ENCODE peak calls at places on chromosome 17, in four cellular contexts. O is CD8-positive, alpha-beta memory T cell; Q is fibroblast of lung; E is aorta. I is an unnamed sample.

GRCh38 chr17:2982854-2983636 is 80.4 kb downstream of the OR1D5 start:
- DNase-seq in O (no peak), Q (peak), E (peak), I (peak)

GRCh38 chr17:3751836-3752235 is 28.1 kb downstream of the HASPIN start:
- DNase-seq in O (no peak), Q (no peak), E (no peak), I (no peak)

GRCh38 chr17:60557805-60558204 is 31.8 kb upstream of the APPBP2 start:
- DNase-seq in O (no peak), Q (no peak), E (no peak), I (no peak)

GRCh38 chr17:7573324-7574080 is 5.9 kb upstream of the CD68 start:
- DNase-seq in O (peak), Q (peak), E (peak), I (peak)

GRCh38 chr17:2700031-2700490 is 11.5 kb downstream of the CLUH start:
- DNase-seq in O (no peak), Q (no peak), E (peak), I (peak)

GRCh38 chr17:66767164-66767933 is 67.6 kb upstream of the CACNG5 start:
- DNase-seq in O (no peak), Q (no peak), E (no peak), I (no peak)

GRCh38 chr17:48426019-48426418 is 4.0 kb downstream of the SKAP1 start:
- DNase-seq in O (no peak), Q (no peak), E (no peak), I (no peak)

GRCh38 chr17:63140255-63140654 is 174.2 kb downstream of the TANC2 start:
- DNase-seq in O (no peak), Q (peak), E (peak), I (no peak)

GRCh38 chr17:60248618-60249516 is 99.1 kb downstream of the CA4 start:
- DNase-seq in O (no peak), Q (no peak), E (no peak), I (no peak)

GRCh38 chr17:31357831-31358400 is 33.6 kb upstream of the RAB11FIP4 start:
- DNase-seq in O (no peak), Q (peak), E (no peak), I (no peak)

GRCh38 chr17:51652529-51652928 is 392.2 kb downstream of the UTP18 start:
- DNase-seq in O (no peak), Q (no peak), E (no peak), I (no peak)

GRCh38 chr17:82561429-82562035 is 42.0 kb downstream of the FOXK2 start:
- DNase-seq in O (no peak), Q (no peak), E (no peak), I (no peak)

GRCh38 chr17:73667184-73667959 is 23.1 kb upstream of the SDK2 start:
- DNase-seq in O (no peak), Q (no peak), E (no peak), I (no peak)

GRCh38 chr17:6070895-6071511 is 824 bp downstream of the WSCD1 start:
- DNase-seq in O (no peak), Q (peak), E (no peak), I (no peak)

GRCh38 chr17:30922235-30922993 is 669 bp downstream of the ADAP2 start:
- DNase-seq in O (no peak), Q (no peak), E (peak), I (peak)

GRCh38 chr17:13478326-13478830 is 123.4 kb downstream of the HS3ST3A1 start:
- DNase-seq in O (no peak), Q (no peak), E (no peak), I (no peak)

GRCh38 chr17:50542795-50543774 is 3.9 kb upstream of the SPATA20 start:
- DNase-seq in O (no peak), Q (no peak), E (no peak), I (no peak)

GRCh38 chr17:74361613-74362391 is at the start of gene BTBD17:
- DNase-seq in O (no peak), Q (peak), E (no peak), I (peak)

GRCh38 chr17:45241315-45242011 is 19.8 kb downstream of the FMNL1 start:
- DNase-seq in O (no peak), Q (no peak), E (no peak), I (no peak)
- H3K4me3 ChIP-seq in O (no peak), Q (no peak), E (no peak), I (peak)

GRCh38 chr17:44314524-44314868 is 6.1 kb downstream of the RUNDC3A start:
- DNase-seq in O (no peak), Q (no peak), E (no peak), I (no peak)
- H3K4me3 ChIP-seq in O (no peak), Q (no peak), E (no peak), I (no peak)

GRCh38 chr17:38421871-38422819 is 6.1 kb upstream of the ARHGAP23 start:
- DNase-seq in O (no peak), Q (peak), E (no peak), I (no peak)
- H3K4me3 ChIP-seq in O (no peak), Q (no peak), E (no peak), I (no peak)

GRCh38 chr17:68195667-68196393 is 52.0 kb upstream of the AMZ2 start:
- DNase-seq in O (no peak), Q (no peak), E (no peak), I (no peak)
- H3K4me3 ChIP-seq in O (peak), Q (no peak), E (no peak), I (peak)

DNA sequence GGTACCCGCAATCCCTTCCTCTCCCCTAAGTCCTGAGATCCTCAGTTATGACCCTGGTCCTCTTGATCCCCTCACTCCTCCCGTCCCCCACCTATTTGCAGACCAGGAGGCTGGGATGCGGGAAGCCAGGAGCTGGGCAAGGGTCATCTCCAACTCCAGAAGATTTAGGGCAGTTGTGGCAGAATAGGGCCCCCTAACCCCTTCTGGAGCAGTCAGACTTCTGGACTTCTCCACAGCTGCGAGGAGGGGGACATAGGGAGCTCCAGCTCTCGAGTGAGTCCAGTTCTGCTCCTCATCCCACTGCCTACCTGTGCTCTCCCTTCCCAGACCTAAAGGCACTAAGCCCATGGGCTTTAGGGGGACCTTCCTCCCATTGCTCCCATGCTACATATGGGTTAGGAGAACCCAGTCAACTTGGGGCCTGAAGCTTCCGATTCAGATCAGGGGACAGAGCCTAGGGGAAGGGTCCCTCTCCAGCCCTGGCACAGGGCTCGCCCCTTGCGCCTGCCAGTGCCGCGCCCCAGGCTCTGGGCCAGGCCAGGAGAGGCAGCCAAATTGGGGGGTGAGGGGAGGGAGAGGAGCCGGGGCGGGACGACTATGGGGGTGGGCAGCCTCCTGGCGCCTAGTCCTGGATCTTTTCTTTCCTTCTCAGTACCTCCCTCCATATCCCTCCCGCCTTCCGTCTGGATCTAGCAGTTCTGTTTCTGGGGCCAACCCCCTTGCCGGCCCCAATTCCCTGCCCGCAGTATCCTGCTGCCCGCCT is 1.4 kb downstream of the WNK4 start:
- DNase-seq in O (no peak), Q (no peak), E (no peak), I (no peak)
- H3K4me3 ChIP-seq in O (peak), Q (peak), E (no peak), I (no peak)

DNA sequence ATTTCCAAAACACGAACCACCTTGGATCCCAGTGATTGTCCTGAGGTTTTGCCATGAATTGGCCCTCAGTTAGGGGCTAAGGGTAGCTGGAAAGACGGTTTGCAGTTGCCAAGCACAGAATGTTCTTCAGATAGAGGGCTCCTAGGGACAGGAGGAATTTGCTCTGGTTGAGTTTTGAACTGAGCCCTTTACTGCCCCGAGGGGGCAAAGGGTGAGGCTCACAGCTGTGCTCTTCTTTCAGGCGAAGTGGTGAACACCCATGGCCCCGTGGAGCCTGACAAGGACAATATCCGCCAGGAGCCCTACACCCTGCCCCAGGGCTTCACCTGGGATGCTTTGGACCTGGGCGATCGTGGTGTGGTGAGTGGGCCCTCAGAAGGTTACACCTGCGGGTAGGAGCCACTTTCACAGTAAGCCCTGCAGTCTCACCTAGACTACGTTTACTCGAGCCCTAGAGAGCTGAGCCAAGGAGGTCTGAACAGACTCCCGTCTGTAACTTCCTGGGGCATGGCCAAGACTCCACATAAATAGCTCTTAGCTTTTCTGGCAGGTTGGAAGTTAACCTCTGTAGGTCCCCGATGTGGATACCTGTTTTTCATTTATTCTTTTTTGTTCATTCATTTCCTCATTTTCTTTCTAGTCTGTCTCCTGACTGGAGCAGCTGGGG is 32.5 kb downstream of the NMT1 start:
- DNase-seq in O (no peak), Q (no peak), E (no peak), I (no peak)
- H3K4me3 ChIP-seq in O (no peak), Q (no peak), E (no peak), I (no peak)

DNA sequence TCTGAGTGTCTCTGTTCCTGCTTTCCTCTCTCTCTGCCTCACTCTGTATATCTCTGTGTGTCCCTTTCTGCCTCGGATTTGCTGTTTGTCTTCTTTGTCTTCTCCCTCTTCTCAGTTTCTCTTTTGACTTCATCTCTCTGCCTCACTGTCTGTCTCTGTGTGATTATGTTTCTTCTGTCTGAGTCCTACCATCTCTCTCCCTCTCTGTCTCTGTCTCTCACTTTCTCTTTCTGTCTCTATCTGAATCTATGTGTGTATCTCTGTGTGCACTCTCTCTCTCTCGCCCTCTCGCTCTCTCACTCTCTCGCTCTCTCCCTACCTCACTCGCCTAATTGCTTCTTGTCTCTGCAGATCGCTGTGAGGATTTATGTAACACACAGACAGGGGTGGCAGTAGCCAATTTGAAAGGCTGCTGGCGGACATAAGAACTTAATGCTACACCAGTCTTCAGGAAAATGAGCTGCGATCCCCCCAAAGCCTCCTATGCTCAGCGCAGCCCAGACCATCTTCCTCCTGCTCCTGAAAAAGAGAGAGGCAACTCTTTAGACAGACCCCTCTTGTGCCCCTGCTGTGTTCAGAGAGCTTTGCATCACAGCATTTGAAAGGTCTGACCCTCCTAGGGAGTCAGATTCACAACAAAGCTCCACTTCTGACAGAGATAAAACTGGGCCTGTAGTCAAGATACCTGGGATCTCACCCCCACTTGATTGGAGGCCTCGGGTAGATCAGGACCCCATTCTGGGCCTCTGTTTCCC is 140.9 kb downstream of the CCT6B start:
- DNase-seq in O (no peak), Q (no peak), E (no peak), I (no peak)
- H3K4me3 ChIP-seq in O (no peak), Q (no peak), E (no peak), I (no peak)

DNA sequence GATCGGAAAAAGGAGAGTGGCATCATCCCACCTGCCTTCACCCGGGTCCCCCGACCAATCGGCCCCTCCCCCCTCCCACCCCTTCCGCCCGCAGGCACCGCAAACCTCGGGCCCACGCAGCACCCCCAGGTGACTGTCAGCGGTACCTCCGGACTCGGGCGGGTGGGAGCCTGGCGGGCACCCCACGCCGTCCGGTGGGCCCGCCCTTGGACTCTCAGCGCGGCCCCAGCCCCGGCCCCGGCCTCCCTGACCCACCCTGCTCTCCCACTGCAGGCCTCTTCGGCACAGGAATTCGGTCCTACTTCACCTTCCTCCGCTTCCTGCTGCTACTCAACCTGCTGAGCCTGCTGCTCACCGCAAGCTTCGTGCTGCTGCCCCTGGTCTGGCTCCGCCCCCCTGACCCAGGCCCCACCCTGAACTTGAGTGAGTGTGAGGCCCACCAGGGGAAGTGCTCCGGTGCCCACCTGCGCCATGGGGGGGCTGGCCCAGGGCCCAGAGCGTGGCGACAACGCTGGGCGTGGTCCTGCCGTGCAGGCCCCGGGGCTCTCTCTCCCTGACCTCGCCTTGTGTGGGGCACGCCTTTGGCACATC is 1.6 kb downstream of the TMC8 start:
- DNase-seq in O (peak), Q (no peak), E (peak), I (no peak)
- H3K4me3 ChIP-seq in O (peak), Q (no peak), E (no peak), I (peak)

GRCh38 chr17:19457046-19457445 is 46.0 kb downstream of the RNF112 start:
- DNase-seq in O (no peak), Q (no peak), E (no peak), I (no peak)

GRCh38 chr17:19461139-19461538 is 50.1 kb downstream of the RNF112 start:
- DNase-seq in O (no peak), Q (no peak), E (no peak), I (no peak)

GRCh38 chr17:19456016-19456927 is 45.2 kb downstream of the RNF112 start:
- DNase-seq in O (no peak), Q (no peak), E (no peak), I (no peak)

GRCh38 chr17:19460695-19461094 is 49.7 kb downstream of the RNF112 start:
- DNase-seq in O (no peak), Q (peak), E (peak), I (no peak)

DNA sequence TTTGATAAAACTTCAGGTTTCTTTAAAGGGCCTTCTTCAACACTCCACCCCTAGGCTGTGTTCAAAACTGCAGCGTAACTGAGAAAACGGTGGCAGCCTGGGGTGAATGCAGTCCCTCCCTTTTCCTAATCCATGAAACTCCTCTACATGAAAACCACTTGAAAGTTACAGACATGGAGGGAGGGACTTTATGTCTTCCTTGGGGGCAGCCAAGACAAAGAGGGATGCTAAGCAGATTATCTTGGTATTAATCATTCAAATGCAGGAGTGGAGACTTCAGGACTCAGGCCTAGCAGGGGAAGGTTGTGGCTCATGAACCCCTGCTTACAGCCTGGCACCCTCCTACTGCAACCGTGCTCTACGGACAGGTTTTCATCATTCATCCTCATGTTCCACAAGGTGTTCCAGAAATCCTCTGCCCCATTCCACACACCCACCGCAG is 46.8 kb downstream of the RNF112 start:
- DNase-seq in O (no peak), Q (no peak), E (no peak), I (no peak)
- H3K4me3 ChIP-seq in O (no peak), Q (no peak), E (no peak), I (no peak)

GRCh38 chr17:40343126-40344119 is 21.1 kb downstream of the GJD3 start:
- DNase-seq in O (peak), Q (no peak), E (no peak), I (peak)

GRCh38 chr17:40346061-40346767 is 18.3 kb downstream of the GJD3 start:
- DNase-seq in O (no peak), Q (no peak), E (no peak), I (no peak)

GRCh38 chr17:40346768-40347154 is 17.8 kb downstream of the GJD3 start:
- DNase-seq in O (no peak), Q (no peak), E (no peak), I (no peak)

GRCh38 chr17:40344321-40345160 is 20.0 kb downstream of the GJD3 start:
- DNase-seq in O (peak), Q (no peak), E (no peak), I (no peak)

GRCh38 chr17:40345161-40346034 is 19.1 kb downstream of the GJD3 start:
- DNase-seq in O (peak), Q (peak), E (peak), I (peak)
- H3K4me3 ChIP-seq in O (peak), Q (peak), E (no peak), I (peak)